ENCODE peak calls at places on chromosomes 11 and 22, in five cellular contexts. D is heart left ventricle, C is upper lobe of right lung, J is coronary artery, K is mammary epithelial cell. W is an unnamed sample.

GRCh38 chr11:29319231-29319630 is 697.6 kb downstream of the KCNA4 start:
- DNase-seq in D (no peak), C (no peak), J (no peak), K (no peak), W (no peak)

GRCh38 chr11:129593098-129593497 is 217.4 kb downstream of the BARX2 start:
- DNase-seq in D (no peak), C (no peak), J (no peak), K (peak), W (no peak)

GRCh38 chr11:65003282-65003681 is 6.5 kb upstream of the BATF2 start:
- DNase-seq in D (no peak), C (no peak), J (no peak), K (no peak), W (no peak)

GRCh38 chr22:33923660-33924246 is 3.5 kb upstream of the LARGE1 start:
- DNase-seq in D (peak), C (no peak), J (no peak), K (peak), W (no peak)

GRCh38 chr11:109130910-109131309 is 291.1 kb upstream of the C11orf87 start:
- DNase-seq in D (no peak), C (no peak), J (no peak), K (no peak), W (no peak)

GRCh38 chr11:122668562-122669090 is 13.1 kb downstream of the UBASH3B start:
- DNase-seq in D (no peak), C (no peak), J (no peak), K (peak), W (no peak)

GRCh38 chr11:1888347-1888753 is 3.3 kb downstream of the PRR33 start:
- DNase-seq in D (no peak), C (no peak), J (no peak), K (no peak), W (no peak)

GRCh38 chr11:4979021-4979420 is 15.6 kb upstream of the OR51L1 start:
- DNase-seq in D (no peak), C (no peak), J (no peak), K (no peak), W (no peak)

GRCh38 chr11:17848709-17849108 is 114.1 kb downstream of the KCNC1 start:
- DNase-seq in D (no peak), C (no peak), J (no peak), K (no peak), W (no peak)

GRCh38 chr11:19868281-19868821 is 155.7 kb downstream of the NAV2 start:
- DNase-seq in D (peak), C (no peak), J (peak), K (peak), W (no peak)

GRCh38 chr11:504053-504993 is 2.7 kb downstream of the RNH1 start:
- DNase-seq in D (peak), C (peak), J (peak), K (no peak), W (no peak)

GRCh38 chr11:73204711-73205121 is 13.4 kb upstream of the P2RY2 start:
- DNase-seq in D (peak), C (peak), J (peak), K (no peak), W (no peak)

GRCh38 chr11:48013269-48013901 is 33.0 kb downstream of the PTPRJ start:
- DNase-seq in D (peak), C (peak), J (no peak), K (no peak), W (no peak)

GRCh38 chr22:27900153-27900552 is 18.9 kb downstream of the PITPNB start:
- DNase-seq in D (no peak), C (no peak), J (no peak), K (no peak), W (no peak)

GRCh38 chr11:109439684-109440083 is 17.7 kb downstream of the C11orf87 start:
- DNase-seq in D (peak), C (no peak), J (no peak), K (no peak), W (no peak)

GRCh38 chr11:17612221-17613188 is 65.4 kb downstream of the OTOG start:
- DNase-seq in D (no peak), C (no peak), J (peak), K (no peak), W (no peak)

GRCh38 chr11:31030375-31030774 is 339.2 kb downstream of the DCDC1 start:
- DNase-seq in D (no peak), C (no peak), J (no peak), K (no peak), W (no peak)

GRCh38 chr22:41308544-41308947 is 7.2 kb downstream of the ZC3H7B start:
- DNase-seq in D (no peak), C (no peak), J (no peak), K (no peak), W (no peak)

GRCh38 chr22:49366437-49366836 is 461.2 kb downstream of the BRD1 start:
- DNase-seq in D (no peak), C (peak), J (no peak), K (no peak), W (no peak)

GRCh38 chr22:49368221-49368975 is 459.3 kb downstream of the BRD1 start:
- DNase-seq in D (no peak), C (peak), J (peak), K (no peak), W (peak)

GRCh38 chr11:107591446-107592236 is 694 bp downstream of the ELMOD1 start:
- DNase-seq in D (no peak), C (no peak), J (no peak), K (peak), W (no peak)

GRCh38 chr11:859394-860131 is 16.9 kb downstream of the TSPAN4 start:
- DNase-seq in D (peak), C (no peak), J (no peak), K (peak), W (no peak)

GRCh38 chr11:86068138-86068861 is 584 bp downstream of the PICALM start:
- DNase-seq in D (peak), C (peak), J (no peak), K (peak), W (no peak)

GRCh38 chr22:48943567-48944432 is 883.9 kb downstream of the BRD1 start:
- DNase-seq in D (no peak), C (peak), J (peak), K (no peak), W (peak)

GRCh38 chr11:121119444-121119843 is 18.4 kb downstream of the TECTA start:
- DNase-seq in D (no peak), C (no peak), J (no peak), K (no peak), W (no peak)

GRCh38 chr11:118648291-118648690 is 31.2 kb downstream of the TREH start:
- DNase-seq in D (no peak), C (peak), J (no peak), K (no peak), W (no peak)

DNA sequence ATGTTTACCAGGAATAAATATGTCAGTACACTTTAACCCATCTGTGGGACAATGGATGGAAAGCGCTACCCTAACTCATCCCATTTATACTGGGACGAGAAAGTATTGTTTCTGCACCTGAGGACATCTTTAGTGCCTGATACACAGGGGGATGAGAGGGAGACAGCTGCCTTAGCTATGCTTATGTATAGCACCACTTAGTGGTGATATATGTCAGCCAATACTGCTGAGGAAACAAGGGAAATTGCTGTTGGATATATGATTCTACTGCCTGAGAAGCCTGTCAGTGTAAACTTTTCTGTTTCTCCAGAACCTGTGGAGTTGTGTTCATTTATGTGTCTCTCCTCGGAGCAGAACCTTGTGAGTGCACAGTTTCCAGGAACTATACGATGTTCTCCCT is 13.3 kb upstream of the CEP295 start:
- DNase-seq in D (no peak), C (no peak), J (no peak), K (peak), W (no peak)
- TF ChIP-seq CTCF in D (peak), C (no peak), J (no peak), K (peak), W (peak)

DNA sequence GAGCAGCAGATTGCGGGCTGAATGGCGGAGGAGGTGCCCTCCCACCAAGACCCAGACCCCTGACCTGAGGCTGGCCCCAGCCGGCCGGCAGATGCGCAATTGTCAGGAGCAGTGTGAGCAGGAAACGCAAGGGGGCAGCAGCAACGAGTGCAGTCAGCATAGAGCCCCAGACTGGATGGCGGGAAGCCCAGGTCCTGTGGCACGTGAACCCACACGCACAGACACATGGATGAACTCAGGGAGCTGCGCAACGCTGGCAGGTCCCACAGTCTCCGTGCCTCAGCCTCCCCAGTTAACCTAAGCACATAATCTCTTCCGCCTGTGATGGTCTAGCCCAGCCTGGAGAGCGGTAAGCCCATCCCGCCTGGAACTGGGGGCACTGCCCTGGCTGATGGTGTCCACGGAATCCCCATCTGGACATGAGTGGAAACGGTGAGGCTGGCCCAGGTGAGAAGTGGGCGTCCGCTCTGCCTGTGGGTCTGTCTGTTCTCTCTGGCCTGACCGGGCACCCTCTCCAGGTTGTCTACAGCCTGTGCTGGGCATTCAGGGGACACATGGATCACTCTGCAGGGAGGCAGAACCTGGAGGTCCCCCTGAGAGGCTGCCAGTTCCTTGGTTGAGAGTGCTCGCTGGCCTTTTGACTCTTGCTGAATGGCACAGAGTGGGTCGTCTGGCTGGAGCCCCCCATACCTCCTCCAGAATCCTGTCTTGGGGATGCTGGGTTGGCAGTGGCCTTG is 626 bp upstream of the TBX10 start:
- DNase-seq in D (peak), C (peak), J (no peak), K (no peak), W (peak)
- TF ChIP-seq CTCF in D (peak), C (peak), J (peak), K (peak), W (peak)

GRCh38 chr11:12288934-12289666 is 88.3 kb upstream of the PARVA start:
- DNase-seq in D (peak), C (no peak), J (no peak), K (no peak), W (peak)
- TF ChIP-seq CTCF in D (peak), C (no peak), J (no peak), K (no peak), W (peak)

DNA sequence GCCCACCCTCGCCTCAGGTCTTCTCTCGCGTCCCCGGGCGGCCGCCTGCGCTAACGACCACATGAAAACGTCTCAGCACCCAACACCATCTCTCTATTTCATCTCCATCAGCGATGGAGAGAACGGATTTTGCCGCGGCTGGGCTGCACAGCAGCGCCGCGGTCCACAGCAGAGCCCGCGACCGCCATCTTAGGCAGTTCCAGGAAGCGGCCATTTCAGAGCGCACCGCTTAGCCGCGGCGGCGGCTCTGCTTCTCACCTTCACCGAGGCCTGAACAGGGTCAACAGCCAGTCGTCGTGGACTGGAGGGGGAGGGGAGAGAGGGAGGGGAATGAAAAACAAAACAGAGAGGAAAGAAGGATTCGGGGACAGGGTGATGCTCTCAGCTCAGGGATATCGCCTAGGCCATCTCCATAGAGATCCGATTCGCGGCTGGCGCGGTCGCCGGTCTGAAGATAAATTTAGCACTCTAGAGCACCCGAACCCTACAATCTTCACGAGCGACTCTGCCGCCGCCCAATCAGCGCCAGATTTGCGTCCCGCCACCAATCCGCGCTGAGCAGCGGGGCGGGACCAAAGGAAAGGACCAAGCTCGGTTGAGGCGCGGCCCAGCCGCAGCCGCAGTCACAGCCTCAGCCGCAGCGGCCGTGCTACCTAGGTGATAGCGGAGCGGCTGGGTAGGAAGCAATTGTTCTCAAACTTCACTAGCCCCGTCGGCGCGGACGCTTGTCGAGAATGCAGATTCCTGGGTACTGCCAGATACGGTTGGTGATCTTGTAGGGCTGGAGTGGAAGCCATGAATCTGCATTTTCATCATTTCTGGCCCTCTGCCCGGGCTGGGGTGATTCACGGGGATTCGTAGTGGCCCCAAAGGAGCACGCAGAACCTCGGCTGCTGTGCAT is at the start of gene ZBED5:
- DNase-seq in D (peak), C (peak), J (peak), K (peak), W (peak)
- TF ChIP-seq CTCF in D (no peak), C (peak), J (no peak), K (no peak), W (peak)

GRCh38 chr11:103699216-103699615 is 337.2 kb upstream of the DDI1 start:
- DNase-seq in D (no peak), C (no peak), J (no peak), K (no peak), W (no peak)
- TF ChIP-seq CTCF in D (no peak), C (no peak), J (no peak), K (no peak), W (peak)

DNA sequence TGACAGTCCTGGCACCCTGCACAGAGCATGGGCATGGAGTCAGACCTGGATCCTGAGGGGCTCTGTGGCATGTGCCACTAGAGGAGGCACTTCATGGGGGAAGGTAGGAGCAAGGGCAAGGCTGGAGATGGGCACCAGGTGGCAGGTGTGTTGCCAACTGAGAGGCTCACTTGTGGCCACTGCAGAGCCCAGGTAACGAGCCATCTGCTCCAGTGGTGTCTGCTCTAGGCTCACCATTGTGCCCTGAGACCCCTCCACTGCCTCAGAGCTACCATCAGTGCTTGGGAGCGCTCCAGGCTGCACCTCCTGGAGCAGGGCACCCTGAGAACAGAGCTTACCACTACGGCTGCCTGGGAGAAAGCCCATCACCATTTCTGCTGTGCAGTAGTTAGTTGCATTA is 1.3 kb upstream of the ZDHHC8 start:
- DNase-seq in D (no peak), C (no peak), J (no peak), K (no peak), W (no peak)
- TF ChIP-seq CTCF in D (no peak), C (no peak), J (no peak), K (peak), W (no peak)